ENCODE peak calls at places on chromosome 7, in nine cellular contexts. One of them, this sample, is unnamed.

GRCh38 chr7:128879939-128880746 is 17.5 kb downstream of the ATP6V1F start:
- DNase-seq in fibroblast of lung: peak
- DNase-seq in PC-3: peak
- DNase-seq in cardiac fibroblast: peak
- DNase-seq in transverse colon: peak
- DNase-seq in astrocyte of the spinal cord: peak
- DNase-seq in HFFc6: peak
- DNase-seq in CD8-positive, alpha-beta T cell: no peak
- DNase-seq in AG04450: no peak
- DNase-seq in this sample: no peak

GRCh38 chr7:27080844-27081423 is 14.9 kb downstream of the HOXA1 start:
- DNase-seq in transverse colon: no peak
- DNase-seq in AG04450: no peak
- DNase-seq in astrocyte of the spinal cord: no peak
- DNase-seq in fibroblast of lung: peak
- DNase-seq in HFFc6: no peak
- DNase-seq in cardiac fibroblast: no peak
- DNase-seq in PC-3: peak
- DNase-seq in CD8-positive, alpha-beta T cell: no peak
- DNase-seq in this sample: no peak

GRCh38 chr7:8115547-8116402 is 146.2 kb downstream of the ICA1 start:
- DNase-seq in astrocyte of the spinal cord: no peak
- DNase-seq in fibroblast of lung: no peak
- DNase-seq in CD8-positive, alpha-beta T cell: no peak
- DNase-seq in HFFc6: no peak
- DNase-seq in PC-3: no peak
- DNase-seq in cardiac fibroblast: no peak
- DNase-seq in AG04450: no peak
- DNase-seq in transverse colon: no peak
- DNase-seq in this sample: no peak

GRCh38 chr7:48708635-48709034 is 215.7 kb upstream of the CDC14C start:
- DNase-seq in HFFc6: no peak
- DNase-seq in CD8-positive, alpha-beta T cell: no peak
- DNase-seq in astrocyte of the spinal cord: peak
- DNase-seq in PC-3: no peak
- DNase-seq in AG04450: no peak
- DNase-seq in cardiac fibroblast: no peak
- DNase-seq in fibroblast of lung: no peak
- DNase-seq in transverse colon: no peak
- DNase-seq in this sample: no peak

GRCh38 chr7:36034020-36034419 is 119.0 kb upstream of the EEPD1 start:
- DNase-seq in transverse colon: no peak
- DNase-seq in AG04450: no peak
- DNase-seq in PC-3: peak
- DNase-seq in CD8-positive, alpha-beta T cell: no peak
- DNase-seq in fibroblast of lung: peak
- DNase-seq in HFFc6: peak
- DNase-seq in astrocyte of the spinal cord: peak
- DNase-seq in cardiac fibroblast: peak
- DNase-seq in this sample: peak

GRCh38 chr7:36082910-36083309 is 70.1 kb upstream of the EEPD1 start:
- DNase-seq in CD8-positive, alpha-beta T cell: no peak
- DNase-seq in transverse colon: no peak
- DNase-seq in cardiac fibroblast: no peak
- DNase-seq in PC-3: no peak
- DNase-seq in astrocyte of the spinal cord: no peak
- DNase-seq in HFFc6: no peak
- DNase-seq in AG04450: no peak
- DNase-seq in fibroblast of lung: no peak
- DNase-seq in this sample: no peak

GRCh38 chr7:131487217-131487616 is 69.2 kb downstream of the PODXL start:
- DNase-seq in PC-3: no peak
- DNase-seq in AG04450: no peak
- DNase-seq in cardiac fibroblast: no peak
- DNase-seq in fibroblast of lung: no peak
- DNase-seq in astrocyte of the spinal cord: no peak
- DNase-seq in transverse colon: no peak
- DNase-seq in CD8-positive, alpha-beta T cell: no peak
- DNase-seq in HFFc6: no peak
- DNase-seq in this sample: no peak

GRCh38 chr7:74412603-74413002 is 41.1 kb upstream of the GTF2IRD1 start:
- DNase-seq in AG04450: no peak
- DNase-seq in CD8-positive, alpha-beta T cell: no peak
- DNase-seq in HFFc6: no peak
- DNase-seq in PC-3: no peak
- DNase-seq in fibroblast of lung: peak
- DNase-seq in transverse colon: no peak
- DNase-seq in cardiac fibroblast: peak
- DNase-seq in astrocyte of the spinal cord: no peak
- DNase-seq in this sample: peak

GRCh38 chr7:2554654-2555053 is 670 bp downstream of the BRAT1 start:
- DNase-seq in fibroblast of lung: no peak
- DNase-seq in CD8-positive, alpha-beta T cell: no peak
- DNase-seq in PC-3: no peak
- DNase-seq in AG04450: no peak
- DNase-seq in cardiac fibroblast: no peak
- DNase-seq in transverse colon: no peak
- DNase-seq in astrocyte of the spinal cord: no peak
- DNase-seq in HFFc6: no peak
- DNase-seq in this sample: no peak

GRCh38 chr7:132878228-132878919 is 203.5 kb downstream of the CHCHD3 start:
- DNase-seq in CD8-positive, alpha-beta T cell: no peak
- DNase-seq in astrocyte of the spinal cord: no peak
- DNase-seq in PC-3: peak
- DNase-seq in cardiac fibroblast: no peak
- DNase-seq in fibroblast of lung: no peak
- DNase-seq in AG04450: no peak
- DNase-seq in HFFc6: peak
- DNase-seq in transverse colon: no peak
- DNase-seq in this sample: no peak

GRCh38 chr7:111710839-111711380 is 148.6 kb upstream of the IMMP2L start:
- DNase-seq in AG04450: no peak
- DNase-seq in fibroblast of lung: no peak
- DNase-seq in transverse colon: no peak
- DNase-seq in astrocyte of the spinal cord: no peak
- DNase-seq in HFFc6: no peak
- DNase-seq in cardiac fibroblast: no peak
- DNase-seq in CD8-positive, alpha-beta T cell: no peak
- DNase-seq in PC-3: no peak
- DNase-seq in this sample: no peak

GRCh38 chr7:126605056-126605455 is 647.7 kb downstream of the GRM8 start:
- DNase-seq in HFFc6: no peak
- DNase-seq in AG04450: no peak
- DNase-seq in fibroblast of lung: no peak
- DNase-seq in PC-3: no peak
- DNase-seq in CD8-positive, alpha-beta T cell: no peak
- DNase-seq in astrocyte of the spinal cord: no peak
- DNase-seq in cardiac fibroblast: no peak
- DNase-seq in transverse colon: no peak
- DNase-seq in this sample: no peak

GRCh38 chr7:88758355-88759215 is 915 bp upstream of the ZNF804B start:
- DNase-seq in HFFc6: no peak
- DNase-seq in transverse colon: no peak
- DNase-seq in CD8-positive, alpha-beta T cell: no peak
- DNase-seq in AG04450: no peak
- DNase-seq in PC-3: peak
- DNase-seq in cardiac fibroblast: no peak
- DNase-seq in astrocyte of the spinal cord: peak
- DNase-seq in fibroblast of lung: peak
- DNase-seq in this sample: peak

GRCh38 chr7:64888901-64889685 is 14.0 kb upstream of the ZNF273 start:
- DNase-seq in fibroblast of lung: no peak
- DNase-seq in CD8-positive, alpha-beta T cell: no peak
- DNase-seq in PC-3: no peak
- DNase-seq in astrocyte of the spinal cord: peak
- DNase-seq in HFFc6: no peak
- DNase-seq in AG04450: no peak
- DNase-seq in transverse colon: peak
- DNase-seq in cardiac fibroblast: peak
- DNase-seq in this sample: peak

GRCh38 chr7:37067961-37068536 is 343.8 kb upstream of the AOAH start:
- DNase-seq in astrocyte of the spinal cord: no peak
- DNase-seq in transverse colon: no peak
- DNase-seq in AG04450: no peak
- DNase-seq in fibroblast of lung: no peak
- DNase-seq in cardiac fibroblast: no peak
- DNase-seq in CD8-positive, alpha-beta T cell: no peak
- DNase-seq in PC-3: no peak
- DNase-seq in HFFc6: no peak
- DNase-seq in this sample: no peak

GRCh38 chr7:1953199-1954190 is 279.2 kb downstream of the MAD1L1 start:
- DNase-seq in HFFc6: no peak
- DNase-seq in CD8-positive, alpha-beta T cell: no peak
- DNase-seq in fibroblast of lung: no peak
- DNase-seq in AG04450: no peak
- DNase-seq in cardiac fibroblast: no peak
- DNase-seq in PC-3: no peak
- DNase-seq in astrocyte of the spinal cord: no peak
- DNase-seq in transverse colon: no peak
- DNase-seq in this sample: no peak

GRCh38 chr7:103381280-103382061 is 34.0 kb downstream of the PSMC2 start:
- DNase-seq in CD8-positive, alpha-beta T cell: no peak
- DNase-seq in AG04450: no peak
- DNase-seq in transverse colon: no peak
- DNase-seq in HFFc6: no peak
- DNase-seq in fibroblast of lung: no peak
- DNase-seq in PC-3: no peak
- DNase-seq in astrocyte of the spinal cord: no peak
- DNase-seq in cardiac fibroblast: no peak
- DNase-seq in this sample: no peak

GRCh38 chr7:149320313-149321124 is 58.5 kb downstream of the ZNF783 start:
- DNase-seq in cardiac fibroblast: no peak
- DNase-seq in CD8-positive, alpha-beta T cell: no peak
- DNase-seq in HFFc6: no peak
- DNase-seq in astrocyte of the spinal cord: no peak
- DNase-seq in fibroblast of lung: no peak
- DNase-seq in transverse colon: no peak
- DNase-seq in AG04450: no peak
- DNase-seq in PC-3: no peak
- DNase-seq in this sample: no peak

GRCh38 chr7:8052824-8053223 is 84.2 kb downstream of the GLCCI1 start:
- DNase-seq in transverse colon: no peak
- DNase-seq in fibroblast of lung: no peak
- DNase-seq in PC-3: no peak
- DNase-seq in astrocyte of the spinal cord: no peak
- DNase-seq in cardiac fibroblast: no peak
- DNase-seq in AG04450: no peak
- DNase-seq in HFFc6: no peak
- DNase-seq in CD8-positive, alpha-beta T cell: no peak
- DNase-seq in this sample: no peak

GRCh38 chr7:15326044-15326644 is 235.7 kb downstream of the AGMO start:
- DNase-seq in transverse colon: no peak
- DNase-seq in fibroblast of lung: peak
- DNase-seq in cardiac fibroblast: peak
- DNase-seq in CD8-positive, alpha-beta T cell: no peak
- DNase-seq in PC-3: peak
- DNase-seq in AG04450: peak
- DNase-seq in HFFc6: peak
- DNase-seq in astrocyte of the spinal cord: peak
- DNase-seq in this sample: peak
- TF ChIP-seq CTCF in transverse colon: peak
- TF ChIP-seq CTCF in fibroblast of lung: peak
- TF ChIP-seq CTCF in cardiac fibroblast: peak
- TF ChIP-seq CTCF in CD8-positive, alpha-beta T cell: no peak
- TF ChIP-seq CTCF in PC-3: peak
- TF ChIP-seq CTCF in AG04450: peak
- TF ChIP-seq CTCF in HFFc6: peak
- TF ChIP-seq CTCF in astrocyte of the spinal cord: peak
- TF ChIP-seq CTCF in this sample: peak

GRCh38 chr7:51789494-51789893 is 472.9 kb upstream of the COBL start:
- DNase-seq in HFFc6: no peak
- DNase-seq in AG04450: no peak
- DNase-seq in cardiac fibroblast: no peak
- DNase-seq in PC-3: no peak
- DNase-seq in CD8-positive, alpha-beta T cell: no peak
- DNase-seq in transverse colon: no peak
- DNase-seq in fibroblast of lung: no peak
- DNase-seq in astrocyte of the spinal cord: no peak
- DNase-seq in this sample: no peak
- TF ChIP-seq CTCF in HFFc6: no peak
- TF ChIP-seq CTCF in AG04450: no peak
- TF ChIP-seq CTCF in cardiac fibroblast: no peak
- TF ChIP-seq CTCF in PC-3: peak
- TF ChIP-seq CTCF in CD8-positive, alpha-beta T cell: no peak
- TF ChIP-seq CTCF in transverse colon: no peak
- TF ChIP-seq CTCF in fibroblast of lung: no peak
- TF ChIP-seq CTCF in astrocyte of the spinal cord: no peak
- TF ChIP-seq CTCF in this sample: no peak

DNA sequence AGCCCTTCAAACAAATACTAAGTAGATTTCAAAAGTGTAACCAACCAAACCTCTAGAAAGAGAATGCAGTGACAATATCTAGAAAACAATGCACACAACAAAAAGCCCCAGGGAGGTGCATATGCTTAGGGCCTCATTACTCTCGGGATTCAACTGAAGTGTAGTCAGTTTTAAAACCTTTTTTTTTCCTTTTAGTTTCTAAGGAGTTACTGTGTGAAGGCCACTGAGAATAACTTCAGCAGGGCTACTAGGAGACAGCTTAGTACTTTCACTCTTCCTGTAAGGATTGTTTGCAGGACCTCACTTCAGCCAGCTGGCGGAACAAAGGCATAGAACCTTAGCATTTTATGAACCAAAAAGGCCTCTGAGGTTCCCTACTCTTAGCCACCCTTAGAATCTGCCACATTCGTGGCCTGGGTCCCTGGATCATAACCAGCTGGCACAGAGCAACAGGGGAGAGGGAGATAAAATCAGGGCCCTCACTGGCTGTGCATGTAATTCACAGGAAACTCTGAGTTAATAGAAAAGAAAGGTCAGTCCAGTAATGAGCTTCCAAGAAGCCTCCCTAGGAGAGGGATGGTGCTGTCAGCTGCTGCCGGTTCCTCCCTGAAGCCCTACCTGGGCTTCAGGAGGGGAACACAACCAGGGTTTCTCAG is 3.6 kb downstream of the VOPP1 start:
- DNase-seq in PC-3: no peak
- DNase-seq in astrocyte of the spinal cord: peak
- DNase-seq in AG04450: no peak
- DNase-seq in fibroblast of lung: peak
- DNase-seq in HFFc6: no peak
- DNase-seq in transverse colon: no peak
- DNase-seq in cardiac fibroblast: no peak
- DNase-seq in CD8-positive, alpha-beta T cell: no peak
- DNase-seq in this sample: peak
- TF ChIP-seq CTCF in PC-3: no peak
- TF ChIP-seq CTCF in astrocyte of the spinal cord: peak
- TF ChIP-seq CTCF in AG04450: peak
- TF ChIP-seq CTCF in fibroblast of lung: no peak
- TF ChIP-seq CTCF in HFFc6: no peak
- TF ChIP-seq CTCF in transverse colon: no peak
- TF ChIP-seq CTCF in cardiac fibroblast: no peak
- TF ChIP-seq CTCF in CD8-positive, alpha-beta T cell: no peak
- TF ChIP-seq CTCF in this sample: peak

DNA sequence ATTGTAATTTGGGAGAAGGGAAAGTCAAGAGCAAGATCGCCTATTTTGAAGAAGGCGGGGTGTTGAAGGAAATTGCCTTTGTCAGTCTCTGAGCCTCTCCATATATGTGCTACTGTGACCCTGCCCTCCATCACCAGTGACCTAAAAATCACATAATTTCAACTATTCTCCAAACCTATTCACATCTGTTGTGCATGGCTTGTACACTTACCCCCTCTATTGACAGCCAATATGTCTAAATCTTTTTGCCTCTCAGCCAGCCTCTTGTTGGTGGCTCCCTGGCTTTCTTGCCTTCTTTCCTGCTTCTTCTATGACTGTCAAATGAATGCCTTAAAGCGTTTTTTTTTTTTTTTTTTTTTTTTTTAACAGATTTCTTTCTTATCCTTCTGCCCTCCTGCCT is 295.6 kb downstream of the AUTS2 start:
- DNase-seq in AG04450: no peak
- DNase-seq in astrocyte of the spinal cord: no peak
- DNase-seq in transverse colon: no peak
- DNase-seq in cardiac fibroblast: peak
- DNase-seq in CD8-positive, alpha-beta T cell: no peak
- DNase-seq in fibroblast of lung: peak
- DNase-seq in HFFc6: no peak
- DNase-seq in PC-3: no peak
- DNase-seq in this sample: no peak
- TF ChIP-seq CTCF in AG04450: no peak
- TF ChIP-seq CTCF in astrocyte of the spinal cord: peak
- TF ChIP-seq CTCF in transverse colon: no peak
- TF ChIP-seq CTCF in cardiac fibroblast: peak
- TF ChIP-seq CTCF in CD8-positive, alpha-beta T cell: no peak
- TF ChIP-seq CTCF in fibroblast of lung: peak
- TF ChIP-seq CTCF in HFFc6: no peak
- TF ChIP-seq CTCF in PC-3: no peak
- TF ChIP-seq CTCF in this sample: peak